ENCODE peak calls at places on chromosomes 1 and 21, in five cellular contexts. One of them, this sample, is unnamed.

GRCh38 chr1:173997796-173998195 is 24.4 kb downstream of the RC3H1 start:
- DNase-seq in ovary: no peak
- DNase-seq in cardiac muscle cell: no peak
- DNase-seq in lower leg skin: no peak
- DNase-seq in BJ: no peak
- DNase-seq in this sample: no peak

GRCh38 chr1:229888561-229889001 is 178.5 kb upstream of the GALNT2 start:
- DNase-seq in cardiac muscle cell: no peak
- DNase-seq in lower leg skin: no peak
- DNase-seq in ovary: no peak
- DNase-seq in BJ: no peak
- DNase-seq in this sample: no peak

GRCh38 chr1:203597386-203598040 is 29.1 kb upstream of the ATP2B4 start:
- DNase-seq in BJ: no peak
- DNase-seq in lower leg skin: no peak
- DNase-seq in cardiac muscle cell: no peak
- DNase-seq in ovary: peak; percentile 53
- DNase-seq in this sample: no peak

GRCh38 chr1:20385630-20386029 is 95.0 kb downstream of the VWA5B1 start:
- DNase-seq in lower leg skin: no peak
- DNase-seq in cardiac muscle cell: no peak
- DNase-seq in BJ: no peak
- DNase-seq in ovary: no peak
- DNase-seq in this sample: no peak

GRCh38 chr1:84736944-84737343 is 46.7 kb upstream of the SSX2IP start:
- DNase-seq in ovary: no peak
- DNase-seq in BJ: no peak
- DNase-seq in cardiac muscle cell: no peak
- DNase-seq in lower leg skin: no peak
- DNase-seq in this sample: no peak

GRCh38 chr1:236535656-236536293 is 12.0 kb downstream of the LGALS8 start:
- DNase-seq in ovary: no peak
- DNase-seq in BJ: no peak
- DNase-seq in lower leg skin: no peak
- DNase-seq in cardiac muscle cell: no peak
- DNase-seq in this sample: no peak

GRCh38 chr1:198620951-198621824 is 17.7 kb upstream of the PTPRC start:
- DNase-seq in BJ: no peak
- DNase-seq in cardiac muscle cell: no peak
- DNase-seq in ovary: no peak
- DNase-seq in lower leg skin: no peak
- DNase-seq in this sample: peak; percentile 55

GRCh38 chr1:224459936-224460335 is 25.3 kb upstream of the WDR26 start:
- DNase-seq in cardiac muscle cell: no peak
- DNase-seq in lower leg skin: no peak
- DNase-seq in BJ: no peak
- DNase-seq in ovary: no peak
- DNase-seq in this sample: no peak

GRCh38 chr1:17547271-17547670 is 7.8 kb downstream of the ARHGEF10L start:
- DNase-seq in ovary: no peak
- DNase-seq in BJ: no peak
- DNase-seq in cardiac muscle cell: no peak
- DNase-seq in lower leg skin: no peak
- DNase-seq in this sample: no peak

GRCh38 chr1:41581216-41582003 is 96.9 kb upstream of the EDN2 start:
- DNase-seq in cardiac muscle cell: no peak
- DNase-seq in lower leg skin: peak; percentile 78
- DNase-seq in BJ: no peak
- DNase-seq in ovary: no peak
- DNase-seq in this sample: no peak

GRCh38 chr1:220217383-220217988 is 54.8 kb downstream of the RAB3GAP2 start:
- DNase-seq in cardiac muscle cell: peak; percentile 14
- DNase-seq in BJ: no peak
- DNase-seq in ovary: no peak
- DNase-seq in lower leg skin: no peak
- DNase-seq in this sample: no peak

GRCh38 chr1:153357076-153357852 is 390 bp upstream of the S100A9 start:
- DNase-seq in ovary: peak; percentile 28
- DNase-seq in BJ: no peak
- DNase-seq in cardiac muscle cell: no peak
- DNase-seq in lower leg skin: no peak
- DNase-seq in this sample: peak; percentile 66

GRCh38 chr1:92833840-92834239 is 2.0 kb downstream of the RPL5 start:
- DNase-seq in lower leg skin: no peak
- DNase-seq in BJ: no peak
- DNase-seq in ovary: no peak
- DNase-seq in cardiac muscle cell: no peak
- DNase-seq in this sample: no peak

GRCh38 chr1:203612932-203613682 is 13.5 kb upstream of the ATP2B4 start:
- DNase-seq in cardiac muscle cell: peak; percentile 32
- DNase-seq in lower leg skin: no peak
- DNase-seq in BJ: no peak
- DNase-seq in ovary: no peak
- DNase-seq in this sample: no peak

GRCh38 chr1:152623203-152623844 is 421 bp upstream of the LCE3A start:
- DNase-seq in BJ: no peak
- DNase-seq in lower leg skin: no peak
- DNase-seq in ovary: no peak
- DNase-seq in cardiac muscle cell: no peak
- DNase-seq in this sample: no peak

DNA sequence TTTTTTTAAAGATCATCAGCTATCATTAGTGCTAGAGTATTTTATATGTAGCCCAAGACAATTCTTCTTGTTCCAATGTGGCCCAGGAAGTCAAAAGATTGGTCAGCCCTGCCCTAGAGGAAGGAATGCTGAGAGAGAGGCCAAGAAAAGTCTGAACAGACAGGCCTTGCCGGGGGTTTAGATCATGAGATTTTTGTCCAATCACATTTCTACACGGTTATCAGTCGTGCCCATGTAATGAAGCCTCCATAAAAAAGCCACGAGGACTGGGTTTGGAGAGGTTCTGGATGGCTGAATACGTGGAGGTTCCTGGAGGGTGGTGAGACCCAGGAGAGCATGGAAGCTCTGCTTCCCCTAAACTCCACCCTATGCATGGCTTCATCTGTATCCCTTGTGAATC is 24.3 kb upstream of the ENO1 start:
- DNase-seq in BJ: peak; percentile 8
- DNase-seq in ovary: no peak
- DNase-seq in cardiac muscle cell: peak; percentile 47
- DNase-seq in lower leg skin: no peak
- DNase-seq in this sample: no peak
- TF ChIP-seq CTCF in BJ: peak; percentile 53
- TF ChIP-seq CTCF in ovary: no peak
- TF ChIP-seq CTCF in cardiac muscle cell: peak; percentile 17
- TF ChIP-seq CTCF in lower leg skin: no peak
- TF ChIP-seq CTCF in this sample: no peak

DNA sequence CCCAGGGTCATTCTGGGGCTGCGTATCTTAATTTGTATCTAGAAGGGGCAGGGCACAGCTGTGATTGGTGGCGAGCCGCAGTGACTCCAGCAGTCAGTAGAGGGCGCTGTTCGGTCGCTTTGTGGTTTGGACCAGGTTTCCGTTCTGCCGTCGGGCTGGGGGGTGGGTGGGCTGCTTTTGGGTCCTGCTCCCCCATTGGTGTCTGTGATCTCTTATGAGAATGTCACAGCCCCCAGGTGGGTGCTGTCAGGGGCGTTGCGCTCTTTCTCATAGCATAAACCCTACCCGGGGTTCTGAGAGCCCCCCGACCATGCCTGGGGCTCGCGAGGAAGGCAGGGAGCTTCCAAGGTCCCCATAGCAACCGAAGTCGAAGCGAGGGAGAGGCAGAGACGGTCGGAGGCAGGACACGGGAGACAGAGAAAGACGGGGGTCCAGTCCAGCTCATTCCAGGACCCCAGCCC is 5.4 kb downstream of the TFF3 start:
- DNase-seq in BJ: no peak
- DNase-seq in cardiac muscle cell: peak; percentile 33
- DNase-seq in ovary: peak; percentile 40
- DNase-seq in lower leg skin: peak; percentile 93
- DNase-seq in this sample: peak; percentile 80
- TF ChIP-seq CTCF in BJ: peak; percentile 69
- TF ChIP-seq CTCF in cardiac muscle cell: peak; percentile 77
- TF ChIP-seq CTCF in ovary: no peak
- TF ChIP-seq CTCF in lower leg skin: no peak
- TF ChIP-seq CTCF in this sample: peak; percentile 70

GRCh38 chr1:14571810-14572767 is 26.4 kb upstream of the KAZN start:
- DNase-seq in lower leg skin: peak; percentile 76
- DNase-seq in BJ: no peak
- DNase-seq in ovary: no peak
- DNase-seq in cardiac muscle cell: peak; percentile 29
- DNase-seq in this sample: no peak
- TF ChIP-seq CTCF in lower leg skin: no peak
- TF ChIP-seq CTCF in BJ: no peak
- TF ChIP-seq CTCF in ovary: no peak
- TF ChIP-seq CTCF in cardiac muscle cell: peak; percentile 47
- TF ChIP-seq CTCF in this sample: no peak

GRCh38 chr1:116414364-116414763 is 41.3 kb downstream of the ATP1A1 start:
- DNase-seq in cardiac muscle cell: no peak
- DNase-seq in lower leg skin: peak; percentile 45
- DNase-seq in BJ: no peak
- DNase-seq in ovary: no peak
- DNase-seq in this sample: no peak

GRCh38 chr1:116416854-116417513 is 43.9 kb downstream of the ATP1A1 start:
- DNase-seq in ovary: no peak
- DNase-seq in lower leg skin: peak; percentile 43
- DNase-seq in cardiac muscle cell: no peak
- DNase-seq in BJ: no peak
- DNase-seq in this sample: no peak

GRCh38 chr1:116415200-116415698 is 42.2 kb downstream of the ATP1A1 start:
- DNase-seq in BJ: no peak
- DNase-seq in cardiac muscle cell: no peak
- DNase-seq in lower leg skin: no peak
- DNase-seq in ovary: no peak
- DNase-seq in this sample: no peak

GRCh38 chr1:116417678-116418077 is 44.6 kb downstream of the ATP1A1 start:
- DNase-seq in cardiac muscle cell: no peak
- DNase-seq in lower leg skin: peak; percentile 45
- DNase-seq in BJ: no peak
- DNase-seq in ovary: no peak
- DNase-seq in this sample: no peak

DNA sequence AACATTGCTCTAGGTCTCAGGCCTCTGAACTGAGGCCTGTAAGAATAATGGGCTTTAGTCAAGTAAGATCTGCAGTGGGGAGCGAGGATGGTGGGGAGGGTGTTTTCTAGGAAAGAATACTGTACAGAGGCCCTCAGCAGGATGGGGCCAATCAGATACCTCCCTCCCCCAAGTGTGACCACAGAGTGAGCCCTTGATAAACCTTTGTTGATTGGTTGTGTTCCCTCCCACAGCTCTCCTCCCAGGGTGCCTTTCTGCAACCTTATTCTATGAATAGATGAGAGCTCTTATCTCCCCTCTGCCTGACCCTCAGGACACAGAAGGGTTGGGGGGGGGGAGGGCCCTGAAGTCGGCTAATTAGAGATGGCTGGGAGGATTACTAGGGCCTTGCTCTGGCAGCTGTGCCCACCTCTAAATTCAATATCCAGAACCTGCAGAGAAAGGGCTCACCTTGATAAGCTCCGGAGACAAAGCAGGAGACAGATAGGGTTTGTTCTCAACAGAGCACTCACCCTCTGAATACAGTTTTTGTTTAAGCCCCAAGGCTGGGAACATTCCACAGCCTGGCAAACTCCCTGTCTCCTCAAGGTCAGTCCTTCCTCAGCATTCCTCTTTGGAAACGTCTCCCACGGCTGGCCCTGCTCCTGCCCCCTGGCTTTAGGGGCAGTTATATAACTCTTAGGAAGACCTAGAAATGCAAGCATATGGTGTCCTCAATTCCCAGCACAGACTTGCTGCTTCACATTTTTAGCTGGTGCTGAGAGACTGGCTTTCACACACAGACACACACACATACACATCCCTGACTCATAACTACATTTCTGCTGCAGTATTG is 42.9 kb downstream of the ATP1A1 start:
- DNase-seq in cardiac muscle cell: peak; percentile 25
- DNase-seq in BJ: no peak
- DNase-seq in ovary: no peak
- DNase-seq in lower leg skin: peak; percentile 40
- DNase-seq in this sample: no peak
- TF ChIP-seq CTCF in cardiac muscle cell: peak; percentile 13
- TF ChIP-seq CTCF in BJ: no peak
- TF ChIP-seq CTCF in ovary: no peak
- TF ChIP-seq CTCF in lower leg skin: no peak
- TF ChIP-seq CTCF in this sample: no peak

DNA sequence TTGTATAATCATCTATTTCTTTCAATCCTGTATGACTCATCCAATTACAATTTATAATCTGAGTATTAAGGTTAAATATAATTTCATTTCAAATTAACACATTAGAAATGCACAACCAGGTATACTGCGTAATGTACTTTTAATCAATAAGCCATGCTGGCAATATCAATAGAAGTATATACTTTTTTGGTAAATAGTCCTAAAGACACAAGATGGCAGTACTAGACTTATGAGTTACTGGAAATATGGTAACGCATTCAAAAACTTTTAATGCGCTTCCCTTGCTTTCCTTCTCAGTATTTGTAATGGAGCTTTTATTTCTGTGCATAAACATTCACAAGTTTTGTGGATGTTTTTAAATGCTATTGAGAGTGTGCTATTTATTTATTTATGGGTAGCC is 1162.0 kb upstream of the TMPRSS15 start:
- DNase-seq in BJ: no peak
- DNase-seq in cardiac muscle cell: no peak
- DNase-seq in ovary: no peak
- DNase-seq in lower leg skin: no peak
- DNase-seq in this sample: no peak
- TF ChIP-seq CTCF in BJ: no peak
- TF ChIP-seq CTCF in cardiac muscle cell: no peak
- TF ChIP-seq CTCF in ovary: no peak
- TF ChIP-seq CTCF in lower leg skin: no peak
- TF ChIP-seq CTCF in this sample: no peak

DNA sequence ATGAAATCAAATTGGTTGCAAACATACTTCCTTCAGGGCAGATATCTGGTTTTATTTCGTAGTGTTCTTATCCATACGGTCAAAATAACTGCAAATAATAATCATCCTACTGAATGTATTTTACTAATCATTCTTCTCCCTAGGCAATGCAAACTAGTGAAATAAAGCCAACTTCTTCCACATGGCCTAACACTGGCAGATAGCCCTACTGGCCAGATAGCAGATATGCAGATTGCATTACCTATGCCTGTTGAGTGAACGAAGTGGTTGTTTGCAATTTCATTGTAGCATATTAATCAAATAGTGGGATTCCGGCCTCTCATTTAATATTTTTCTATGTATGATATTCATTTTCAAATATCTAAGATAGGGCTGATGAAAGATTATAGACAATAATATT is 116.2 kb downstream of the CENPF start:
- DNase-seq in cardiac muscle cell: no peak
- DNase-seq in ovary: no peak
- DNase-seq in lower leg skin: no peak
- DNase-seq in BJ: no peak
- DNase-seq in this sample: no peak
- TF ChIP-seq CTCF in cardiac muscle cell: no peak
- TF ChIP-seq CTCF in ovary: no peak
- TF ChIP-seq CTCF in lower leg skin: no peak
- TF ChIP-seq CTCF in BJ: no peak
- TF ChIP-seq CTCF in this sample: no peak

GRCh38 chr1:63865561-63865960 is 91.7 kb downstream of the ROR1 start:
- DNase-seq in cardiac muscle cell: no peak
- DNase-seq in lower leg skin: no peak
- DNase-seq in ovary: no peak
- DNase-seq in BJ: no peak
- DNase-seq in this sample: no peak
- TF ChIP-seq CTCF in cardiac muscle cell: no peak
- TF ChIP-seq CTCF in lower leg skin: no peak
- TF ChIP-seq CTCF in ovary: no peak
- TF ChIP-seq CTCF in BJ: no peak
- TF ChIP-seq CTCF in this sample: no peak

This sample was measured in transverse colon.